ENCODE peak calls at places on chromosomes 5 and 9, in four cellular contexts. T is heart right ventricle, P is HS-27A, M is stomach. N is an unnamed sample.

GRCh38 chr9:132069046-132069898 is 10.4 kb downstream of the MED27 start:
- DNase-seq in P (no peak), M (no peak), T (no peak), N (no peak)

GRCh38 chr9:104200456-104200994 is 106.4 kb downstream of the SMC2 start:
- DNase-seq in P (no peak), M (no peak), T (no peak), N (peak; percentile 57)

GRCh38 chr9:104094534-104095020 is 468 bp downstream of the SMC2 start:
- DNase-seq in M (no peak), P (no peak), T (no peak), N (no peak)

GRCh38 chr5:136364307-136364706 is 1.0 kb downstream of the TRPC7 start:
- DNase-seq in P (no peak), T (no peak), M (no peak), N (no peak)

GRCh38 chr9:133237271-133237731 is 28.3 kb upstream of the OBP2B start:
- DNase-seq in M (peak; percentile 8), T (peak; percentile 84), P (no peak), N (no peak)

GRCh38 chr5:165526357-165526756 is 2020.9 kb downstream of the MAT2B start:
- DNase-seq in M (no peak), T (no peak), P (no peak), N (no peak)

GRCh38 chr9:105244996-105245719 is 707 bp downstream of the SLC44A1 start:
- DNase-seq in M (peak; percentile 76), P (no peak), T (peak; percentile 34), N (peak; percentile 86)

GRCh38 chr5:31049933-31050704 is 143.4 kb upstream of the CDH6 start:
- DNase-seq in P (no peak), T (no peak), M (no peak), N (no peak)

GRCh38 chr5:677131-678101 is 15.7 kb downstream of the TPPP start:
- DNase-seq in P (no peak), T (no peak), M (peak; percentile 22), N (no peak)

GRCh38 chr5:102678267-102679058 is 76.6 kb upstream of the PAM start:
- DNase-seq in T (no peak), M (no peak), P (no peak), N (no peak)

GRCh38 chr9:124693403-124693802 is 77.7 kb downstream of the NR6A1 start:
- DNase-seq in P (no peak), T (no peak), M (no peak), N (no peak)